ENCODE peak calls at places on chromosomes 12 and 14, in seven cellular contexts. F is psoas muscle, Z is NB4, N is right atrium auricular region, I is A549, H is pancreas, Q is AG04450. A is an unnamed sample.

GRCh38 chr12:40144023-40144422 is 38.1 kb upstream of the SLC2A13 start:
- DNase-seq in F (no peak), Z (peak), N (no peak), I (no peak), H (no peak), Q (no peak), A (no peak)

GRCh38 chr12:6605425-6606330 is 1.5 kb downstream of the CHD4 start:
- DNase-seq in F (peak), Z (peak), N (no peak), I (no peak), H (no peak), Q (no peak), A (no peak)

GRCh38 chr12:111430418-111431353 is 25.0 kb downstream of the SH2B3 start:
- DNase-seq in F (no peak), Z (peak), N (no peak), I (no peak), H (no peak), Q (no peak), A (peak)

GRCh38 chr12:67276469-67276868 is 7.3 kb downstream of the CAND1 start:
- DNase-seq in F (no peak), Z (no peak), N (no peak), I (no peak), H (no peak), Q (no peak), A (no peak)

GRCh38 chr12:1841606-1842182 is 21.3 kb downstream of the LRTM2 start:
- DNase-seq in F (no peak), Z (peak), N (no peak), I (no peak), H (no peak), Q (no peak), A (peak)

GRCh38 chr12:9943244-9943643 is 11.1 kb upstream of the CLEC2A start:
- DNase-seq in F (no peak), Z (no peak), N (no peak), I (no peak), H (peak), Q (no peak), A (no peak)

GRCh38 chr12:92010853-92011701 is 134.6 kb downstream of the BTG1 start:
- DNase-seq in F (no peak), Z (no peak), N (no peak), I (no peak), H (no peak), Q (no peak), A (no peak)

GRCh38 chr12:12221560-12221959 is 45.3 kb downstream of the LRP6 start:
- DNase-seq in F (no peak), Z (no peak), N (no peak), I (no peak), H (no peak), Q (no peak), A (no peak)

GRCh38 chr14:100404419-100404818 is 81.3 kb downstream of the SLC25A47 start:
- DNase-seq in F (no peak), Z (no peak), N (no peak), I (no peak), H (no peak), Q (no peak), A (no peak)

GRCh38 chr14:56371737-56372136 is 207.9 kb upstream of the TMEM260 start:
- DNase-seq in F (no peak), Z (no peak), N (no peak), I (no peak), H (no peak), Q (no peak), A (no peak)

DNA sequence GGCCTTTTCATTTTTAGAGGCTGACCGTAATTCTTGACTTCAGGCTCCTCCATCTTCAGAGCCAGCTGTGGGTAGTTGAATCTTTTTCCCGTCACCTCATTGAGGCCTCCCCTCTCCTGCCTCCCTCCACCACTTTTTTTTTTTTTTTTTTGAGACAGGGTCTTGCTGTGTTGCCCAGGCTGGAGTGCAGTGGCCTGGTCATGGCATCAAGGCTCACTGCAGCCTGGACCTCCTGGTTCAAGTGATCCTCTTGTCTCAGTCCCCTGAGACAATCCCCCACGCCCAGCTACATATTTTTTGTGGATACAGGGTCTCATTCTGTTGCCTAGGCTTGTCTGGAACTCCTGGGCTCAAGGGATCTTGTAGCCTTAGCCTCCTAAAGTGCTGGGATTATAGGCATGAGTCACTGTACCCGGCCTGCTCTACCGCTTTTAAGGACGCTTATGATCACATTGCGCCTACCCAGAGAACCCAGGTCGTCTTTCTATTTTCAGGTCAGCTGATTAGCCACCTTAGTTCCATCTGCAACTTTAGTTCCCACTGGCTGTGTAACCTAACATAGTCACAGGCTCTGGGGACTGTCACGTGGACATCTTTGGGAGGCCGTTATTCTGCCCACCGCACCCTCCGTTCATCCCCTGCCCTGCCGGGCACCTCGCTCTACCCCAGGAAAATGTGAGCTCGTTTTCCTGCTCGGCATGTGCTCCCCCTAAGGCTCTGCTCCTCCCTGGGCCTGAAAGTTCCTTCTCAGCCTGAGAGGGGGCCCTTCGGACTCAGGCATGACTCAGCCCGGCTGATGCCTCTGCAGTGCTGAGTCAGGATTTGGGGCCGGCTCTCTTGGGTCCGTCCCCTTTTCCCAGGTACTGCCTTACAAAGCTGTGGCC is 13.4 kb downstream of the TNFAIP2 start:
- DNase-seq in F (peak), Z (peak), N (no peak), I (peak), H (peak), Q (no peak), A (peak)
- TF ChIP-seq CTCF in F (no peak), Z (no peak), N (no peak), I (no peak), H (no peak), Q (no peak), A (no peak)

DNA sequence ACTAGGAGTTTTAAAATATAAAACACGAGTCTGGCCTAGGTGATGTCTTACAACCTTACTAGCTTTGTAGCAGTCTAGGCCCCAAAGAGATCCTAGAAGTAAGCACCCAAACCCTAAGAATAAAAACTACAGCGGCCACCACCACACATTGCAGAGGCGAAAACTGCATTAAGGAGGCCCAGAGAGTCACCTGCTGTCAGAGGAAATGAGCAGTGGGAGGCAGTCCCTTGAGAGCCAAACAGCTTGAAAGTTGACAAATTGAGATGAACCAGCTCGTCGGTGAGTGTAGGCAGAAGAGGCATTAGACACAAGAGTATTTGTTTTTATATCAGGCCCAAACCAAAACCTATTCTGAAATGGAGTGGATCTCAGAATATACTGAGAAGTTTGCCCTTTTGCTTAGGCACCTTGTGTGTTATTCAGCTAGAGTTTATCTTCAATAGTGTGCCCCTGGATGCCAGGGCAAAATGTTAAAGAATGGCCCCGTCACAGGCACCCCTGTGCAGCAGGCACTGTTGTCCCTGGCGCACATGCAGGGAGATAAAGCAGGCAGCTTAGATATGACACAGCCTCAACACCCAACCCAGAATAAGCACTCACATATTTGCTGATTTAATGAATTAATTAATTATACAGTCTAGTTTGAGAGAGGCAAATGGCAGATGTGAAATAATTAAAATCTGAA is 56.7 kb downstream of the TTC7B start:
- DNase-seq in F (no peak), Z (peak), N (peak), I (no peak), H (no peak), Q (no peak), A (no peak)
- H3K4me3 ChIP-seq in F (no peak), Z (no peak), N (no peak), I (no peak), H (no peak), Q (no peak), A (no peak)

GRCh38 chr12:49946086-49946485 is 4.5 kb upstream of the AQP2 start:
- DNase-seq in F (no peak), Z (no peak), N (no peak), I (no peak), H (no peak), Q (no peak), A (no peak)
- TF ChIP-seq CTCF in F (no peak), Z (no peak), N (no peak), I (no peak), H (no peak), Q (no peak), A (no peak)

GRCh38 chr12:116693259-116694227 is 44.3 kb downstream of the SPRING1 start:
- DNase-seq in F (no peak), Z (no peak), N (no peak), I (no peak), H (no peak), Q (no peak), A (peak)
- H3K4me3 ChIP-seq in F (peak), Z (no peak), N (peak), I (no peak), H (no peak), Q (peak), A (peak)

GRCh38 chr12:75560167-75560566 is 48.8 kb upstream of the KRR1 start:
- DNase-seq in F (no peak), Z (peak), N (no peak), I (peak), H (no peak), Q (no peak), A (no peak)
- TF ChIP-seq CTCF in F (peak), Z (no peak), N (peak), I (peak), H (peak), Q (peak), A (peak)

GRCh38 chr14:64983439-64984310 is 3.0 kb upstream of the FNTB start:
- DNase-seq in F (no peak), Z (peak), N (no peak), I (peak), H (no peak), Q (no peak), A (no peak)
- H3K4me3 ChIP-seq in F (peak), Z (peak), N (peak), I (peak), H (no peak), Q (peak), A (no peak)

DNA sequence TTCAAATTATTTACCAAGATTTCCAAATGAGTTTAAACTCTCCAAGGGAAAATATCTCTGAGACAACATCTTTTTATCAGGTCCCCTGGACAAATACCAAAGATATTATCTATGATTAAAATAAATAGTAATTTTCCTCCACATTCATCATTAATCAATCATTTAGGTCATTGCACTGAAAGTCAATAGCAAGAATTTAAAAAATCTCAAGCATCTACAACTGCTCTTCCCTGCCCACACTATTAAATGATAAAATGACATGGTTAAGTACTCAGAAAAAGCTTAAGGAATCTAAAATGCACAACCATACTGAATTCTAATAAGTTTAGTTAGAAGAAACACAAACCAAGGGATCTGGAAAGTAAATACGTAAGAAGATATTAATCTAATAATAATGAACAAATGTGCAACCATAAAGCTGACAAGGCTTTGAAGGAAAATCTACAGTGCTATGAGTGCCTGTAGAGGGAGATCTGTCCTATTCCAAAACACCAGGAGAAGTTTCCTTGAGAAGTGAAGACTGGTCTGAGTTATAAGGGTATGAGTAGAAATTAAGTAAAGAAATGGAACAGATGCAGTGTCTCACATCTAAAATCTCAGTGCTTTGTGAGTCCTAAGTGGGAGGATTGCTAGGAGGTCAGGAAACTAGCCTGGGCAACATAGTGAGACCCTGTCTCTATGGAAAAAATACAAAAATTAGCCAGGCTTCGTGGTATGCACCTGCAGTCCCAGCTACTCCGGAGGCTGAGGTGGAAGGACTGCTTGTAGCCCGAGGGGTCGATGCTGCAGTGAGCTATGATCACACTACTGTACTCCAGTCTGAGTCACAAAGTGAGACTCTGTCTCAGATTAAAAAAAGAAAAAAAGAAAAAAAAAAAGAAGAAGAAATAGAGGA is 19.2 kb downstream of the INTS13 start:
- DNase-seq in F (no peak), Z (no peak), N (no peak), I (no peak), H (no peak), Q (no peak), A (no peak)
- TF ChIP-seq CTCF in F (no peak), Z (no peak), N (no peak), I (no peak), H (no peak), Q (peak), A (peak)

GRCh38 chr12:113472191-113473190 is 820 bp upstream of the LHX5 start:
- DNase-seq in F (no peak), Z (no peak), N (no peak), I (no peak), H (no peak), Q (no peak), A (no peak)
- H3K4me3 ChIP-seq in F (no peak), Z (no peak), N (no peak), I (no peak), H (no peak), Q (no peak), A (no peak)

A was measured in right lobe of liver.